ENCODE peak calls at places on chromosomes 2 and 18, in four cellular contexts. G is mesendoderm, R is foreskin fibroblast, O is brain microvascular endothelial cell. I is an unnamed sample.

GRCh38 chr2:235098736-235099494 is 147.1 kb downstream of the SH3BP4 start:
- DNase-seq in G (no peak), R (no peak), O (no peak), I (no peak)

GRCh38 chr2:154698789-154699559 is 479 bp downstream of the KCNJ3 start:
- DNase-seq in G (no peak), R (no peak), O (no peak), I (no peak)

GRCh38 chr2:164014791-164015190 is 279.0 kb upstream of the FIGN start:
- DNase-seq in G (no peak), R (no peak), O (no peak), I (no peak)

GRCh38 chr18:5309888-5310470 is 14.5 kb upstream of the ZBTB14 start:
- DNase-seq in G (no peak), R (no peak), O (no peak), I (no peak)

GRCh38 chr18:250685-251084 is 17.2 kb downstream of the THOC1 start:
- DNase-seq in G (no peak), R (peak; percentile 8), O (no peak), I (no peak)

GRCh38 chr18:8788503-8789429 is 83.4 kb downstream of the MTCL1 start:
- DNase-seq in G (no peak), R (no peak), O (no peak), I (no peak)

GRCh38 chr2:168758970-168759820 is 43.2 kb upstream of the NOSTRIN start:
- DNase-seq in G (peak; percentile 66), R (peak; percentile 29), O (peak; percentile 36), I (peak; percentile 55)

GRCh38 chr2:17813742-17814458 is 2.4 kb upstream of the MSGN1 start:
- DNase-seq in G (no peak), R (no peak), O (peak; percentile 77), I (peak; percentile 10)

GRCh38 chr18:21369146-21369545 is 127.1 kb downstream of the GREB1L start:
- DNase-seq in G (no peak), R (no peak), O (no peak), I (no peak)